ENCODE peak calls at places on chromosomes 5 and 9, in eight cellular contexts. T is stomach, C is cardiac muscle cell, W is colonic mucosa, X is AG04450, D is psoas muscle, A is AG04449, L is SK-N-SH. E is an unnamed sample.
A peak's percentile ranks its signal among the peaks of the same experiment; 100 is the strongest.

GRCh38 chr9:38233343-38233742 is 159.2 kb upstream of the ALDH1B1 start:
- DNase-seq in L (peak; percentile 85), W (no peak), C (no peak), T (no peak), A (no peak), X (no peak), D (no peak), E (no peak)

GRCh38 chr5:174724484-174725260 is at the start of gene MSX2:
- DNase-seq in X (peak; percentile 64), L (peak; percentile 97), W (peak; percentile 84), A (peak; percentile 16), C (peak; percentile 92), D (peak; percentile 89), T (peak; percentile 88), E (peak; percentile 79)

GRCh38 chr5:64811050-64811640 is 42.4 kb downstream of the CWC27 start:
- DNase-seq in X (peak; percentile 27), C (peak; percentile 82), L (peak; percentile 9), A (peak; percentile 28), D (no peak), T (no peak), W (peak; percentile 18), E (peak; percentile 87)

GRCh38 chr5:94505327-94506080 is 112.9 kb downstream of the KIAA0825 start:
- DNase-seq in A (no peak), L (no peak), T (no peak), D (no peak), C (no peak), W (no peak), X (no peak), E (peak; percentile 13)

GRCh38 chr5:174706997-174707548 is 17.3 kb upstream of the MSX2 start:
- DNase-seq in C (no peak), L (no peak), X (peak; percentile 21), D (no peak), W (no peak), T (no peak), A (no peak), E (no peak)

GRCh38 chr5:142104491-142104890 is 4.1 kb upstream of the NDFIP1 start:
- DNase-seq in X (no peak), L (no peak), C (no peak), W (no peak), D (no peak), A (no peak), T (no peak), E (no peak)

GRCh38 chr5:176609724-176610429 is at the start of gene GPRIN1:
- DNase-seq in W (peak; percentile 63), D (peak; percentile 63), X (no peak), A (no peak), C (peak; percentile 60), L (peak; percentile 98), T (peak; percentile 48), E (peak; percentile 43)

GRCh38 chr5:78779771-78780616 is 131.4 kb upstream of the LHFPL2 start:
- DNase-seq in D (no peak), X (peak; percentile 79), C (peak; percentile 78), A (no peak), W (no peak), T (no peak), L (no peak), E (peak; percentile 47)

GRCh38 chr9:96856363-96857286 is 2.3 kb upstream of the ZNF782 start:
- DNase-seq in C (peak; percentile 81), D (peak; percentile 28), A (peak; percentile 40), L (peak; percentile 54), T (peak; percentile 69), W (peak; percentile 77), X (peak; percentile 32), E (peak; percentile 85)

GRCh38 chr9:34928921-34929320 is 29.2 kb upstream of the PHF24 start:
- DNase-seq in C (no peak), T (no peak), D (no peak), X (no peak), W (no peak), A (no peak), L (no peak), E (no peak)

GRCh38 chr5:111394580-111394979 is 117.8 kb downstream of the STARD4 start:
- DNase-seq in W (no peak), A (peak; percentile 47), C (peak; percentile 83), T (no peak), D (no peak), L (no peak), X (peak; percentile 27), E (peak; percentile 54)

GRCh38 chr5:67640011-67640410 is 443.4 kb upstream of the CD180 start:
- DNase-seq in W (no peak), C (no peak), X (no peak), T (no peak), L (no peak), A (no peak), D (no peak), E (no peak)

GRCh38 chr5:57780306-57780958 is 297.8 kb upstream of the ACTBL2 start:
- DNase-seq in C (no peak), T (no peak), D (no peak), X (no peak), A (no peak), W (no peak), L (no peak), E (no peak)

GRCh38 chr5:54844905-54845566 is 140.4 kb downstream of the ESM1 start:
- DNase-seq in T (no peak), C (peak; percentile 79), D (no peak), A (no peak), W (no peak), X (peak; percentile 41), L (peak; percentile 15), E (peak; percentile 83)

GRCh38 chr9:2362170-2362569 is 259.4 kb upstream of the VLDLR start:
- DNase-seq in W (no peak), C (no peak), X (no peak), L (no peak), T (no peak), A (no peak), D (no peak), E (no peak)

GRCh38 chr5:153632748-153633290 is 142.3 kb downstream of the GRIA1 start:
- DNase-seq in L (no peak), D (no peak), W (no peak), C (peak; percentile 6), T (no peak), X (no peak), A (no peak), E (no peak)

DNA sequence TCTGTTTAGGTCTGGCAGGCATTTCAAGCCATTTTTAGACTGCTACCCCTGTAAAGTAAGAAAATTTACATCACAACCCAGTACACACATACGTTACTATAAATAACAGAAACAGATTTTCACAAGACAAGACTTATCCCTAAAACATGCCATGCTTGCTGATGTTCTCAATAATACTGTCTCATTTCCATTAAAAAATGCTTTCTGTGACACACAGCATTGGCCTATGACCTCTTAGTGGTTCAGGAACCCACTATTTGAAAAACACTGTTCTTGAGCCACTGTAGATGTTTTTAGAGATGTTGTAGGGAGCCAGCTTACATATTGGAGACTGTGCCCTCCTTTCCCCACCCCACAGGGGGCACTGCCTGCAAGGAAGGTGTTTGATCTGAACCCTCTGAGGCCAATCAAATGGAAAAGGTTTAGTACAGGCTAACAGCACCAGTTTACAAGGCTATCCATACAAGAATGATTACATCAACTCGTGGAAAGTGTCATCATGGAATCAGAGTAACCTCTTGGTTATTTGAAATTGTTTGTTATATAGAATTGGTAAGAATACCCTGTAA is 30.8 kb downstream of the ZSWIM6 start:
- DNase-seq in D (no peak), W (no peak), A (no peak), T (no peak), L (no peak), X (no peak), C (peak; percentile 24), E (peak; percentile 38)
- TF ChIP-seq CTCF in D (no peak), W (no peak), A (peak; percentile 31), T (no peak), L (peak; percentile 35), X (peak; percentile 24), C (peak; percentile 25), E (peak; percentile 49)

GRCh38 chr9:127769101-127769500 is 9.4 kb downstream of the SH2D3C start:
- DNase-seq in D (no peak), L (no peak), W (no peak), T (no peak), A (no peak), X (no peak), C (no peak), E (no peak)

GRCh38 chr9:127767405-127767804 is 11.1 kb downstream of the SH2D3C start:
- DNase-seq in W (no peak), C (no peak), L (no peak), A (no peak), X (no peak), D (no peak), T (no peak), E (no peak)

GRCh38 chr9:127768666-127769065 is 9.8 kb downstream of the SH2D3C start:
- DNase-seq in D (no peak), C (no peak), W (no peak), T (no peak), X (no peak), L (no peak), A (no peak), E (no peak)

GRCh38 chr9:127769985-127770904 is 8.2 kb downstream of the SH2D3C start:
- DNase-seq in A (no peak), T (no peak), D (no peak), X (no peak), C (peak; percentile 17), L (no peak), W (no peak), E (no peak)

GRCh38 chr9:127767909-127768331 is 10.5 kb downstream of the SH2D3C start:
- DNase-seq in W (no peak), C (peak; percentile 40), L (peak; percentile 57), T (no peak), A (no peak), D (no peak), X (no peak), E (no peak)
- H3K4me3 ChIP-seq in W (no peak overlapping the region), C (no peak overlapping the region), L (no peak overlapping the region), T (no peak overlapping the region), A (no peak overlapping the region), D (peak overlapping the region; percentile 37), X (no peak overlapping the region), E (no peak overlapping the region)

DNA sequence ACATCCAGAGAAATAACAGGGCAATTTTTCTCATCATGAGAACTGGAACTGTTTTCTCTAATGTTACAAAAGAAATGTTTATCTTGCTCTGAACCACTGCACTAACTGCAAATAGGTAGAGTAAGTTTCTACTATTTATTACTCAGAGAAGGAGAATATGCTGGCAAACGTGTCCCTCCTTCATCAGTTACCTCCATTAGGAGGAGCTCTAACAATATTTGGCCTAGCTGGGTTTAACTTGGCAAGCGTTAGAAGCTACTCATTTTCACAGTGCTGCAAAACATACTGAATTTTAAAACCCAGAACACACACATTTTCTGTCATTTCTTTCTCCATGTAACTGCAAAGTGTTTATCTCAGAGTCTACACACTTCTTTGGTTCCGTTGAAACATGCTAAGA is 101.0 kb upstream of the GABRG2 start:
- DNase-seq in T (no peak), A (no peak), L (peak; percentile 1), W (no peak), D (no peak), C (no peak), X (no peak), E (no peak)
- TF ChIP-seq CTCF in T (no peak), A (no peak), L (peak; percentile 46), W (no peak), D (no peak), C (no peak), X (no peak), E (no peak)

GRCh38 chr9:92481029-92481633 is 1.2 kb downstream of the ASPN start:
- DNase-seq in A (no peak), W (no peak), T (no peak), X (no peak), L (no peak), C (no peak), D (no peak), E (peak; percentile 42)
- H3K4me3 ChIP-seq in A (no peak overlapping the region), W (no peak overlapping the region), T (no peak overlapping the region), X (no peak overlapping the region), L (no peak overlapping the region), C (no peak overlapping the region), D (peak overlapping the region; percentile 39), E (no peak overlapping the region)